ENCODE peak calls at places on chromosome 11, in five cellular contexts. K is right atrium auricular region; N is activated CD4-positive, alpha-beta T cell treated with anti-CD3 and anti-CD28 coated beads, Interleukin-2, amount 50 U/mL, for 1 hour; C is brain pericyte; E is ACHN. F is an unnamed sample.

GRCh38 chr11:77084581-77085191 is 17.9 kb downstream of the CAPN5 start:
- DNase-seq in K (no peak), N (no peak), C (no peak), E (no peak), F (no peak)

GRCh38 chr11:3016861-3017260 is 24.7 kb upstream of the NAP1L4 start:
- DNase-seq in K (no peak), N (no peak), C (no peak), E (no peak), F (no peak)

GRCh38 chr11:72782081-72782920 is 11.5 kb downstream of the STARD10 start:
- DNase-seq in K (no peak), N (no peak), C (no peak), E (no peak), F (no peak)

GRCh38 chr11:68727783-68728182 is 23.5 kb downstream of the TESMIN start:
- DNase-seq in K (no peak), N (no peak), C (no peak), E (no peak), F (no peak)

GRCh38 chr11:34052036-34052607 is 591 bp downstream of the CAPRIN1 start:
- DNase-seq in K (peak), N (peak), C (peak), E (peak), F (peak)

GRCh38 chr11:2309251-2310072 is 7.6 kb downstream of the TSPAN32 start:
- DNase-seq in K (no peak), N (no peak), C (no peak), E (no peak), F (no peak)

GRCh38 chr11:117923773-117924172 is 5.4 kb downstream of the TMPRSS13 start:
- DNase-seq in K (no peak), N (no peak), C (no peak), E (no peak), F (no peak)

GRCh38 chr11:67364169-67364568 is 9.2 kb downstream of the CLCF1 start:
- DNase-seq in K (no peak), N (no peak), C (no peak), E (no peak), F (no peak)

GRCh38 chr11:66085071-66085470 is 15.0 kb downstream of the PACS1 start:
- DNase-seq in K (no peak), N (no peak), C (no peak), E (no peak), F (no peak)

GRCh38 chr11:65503923-65504670 is 5.3 kb downstream of the MALAT1 start:
- DNase-seq in K (no peak), N (no peak), C (no peak), E (peak), F (no peak)

GRCh38 chr11:119352857-119353260 is 6.4 kb upstream of the MFRP start:
- DNase-seq in K (no peak), N (no peak), C (no peak), E (no peak), F (no peak)

GRCh38 chr11:18452927-18453326 is 2.7 kb upstream of the LDHAL6A start:
- DNase-seq in K (no peak), N (no peak), C (no peak), E (no peak), F (no peak)

GRCh38 chr11:69497221-69497787 is 15.8 kb downstream of the LINC01488 start:
- DNase-seq in K (peak), N (no peak), C (peak), E (peak), F (no peak)

GRCh38 chr11:116730241-116730561 is 42.6 kb downstream of the BUD13 start:
- DNase-seq in K (no peak), N (no peak), C (no peak), E (no peak), F (no peak)

GRCh38 chr11:2788751-2789140 is 89.0 kb upstream of the KCNQ1OT1 start:
- DNase-seq in K (peak), N (no peak), C (no peak), E (no peak), F (no peak)

GRCh38 chr11:125625225-125625593 is 246 bp downstream of the CHEK1 start:
- DNase-seq in K (peak), N (no peak), C (no peak), E (no peak), F (no peak)

GRCh38 chr11:116836648-116837023 is 786 bp downstream of the APOA1 start:
- DNase-seq in K (no peak), N (no peak), C (no peak), E (no peak), F (no peak)

GRCh38 chr11:111918390-111919256 is at the start of gene C11orf52:
- DNase-seq in K (no peak), N (no peak), C (no peak), E (peak), F (no peak)

GRCh38 chr11:62832346-62833234 is at the start of gene TEX54:
- DNase-seq in K (no peak), N (no peak), C (peak), E (no peak), F (no peak)

GRCh38 chr11:46456676-46457432 is 65.3 kb upstream of the CHRM4 start:
- DNase-seq in K (no peak), N (no peak), C (no peak), E (no peak), F (no peak)

GRCh38 chr11:108886608-108887007 is 221.7 kb downstream of the DDX10 start:
- DNase-seq in K (no peak), N (no peak), C (no peak), E (peak), F (no peak)

F was measured in CD8-positive, alpha-beta T cell.